ENCODE peak calls at places on chromosomes 11 and 22, in nine cellular contexts. P is NCI-H69; X is stimulated activated CD4-positive, alpha-beta T cell treated with anti-CD3 and anti-CD28 coated beads, Interleukin-1b, Interleukin-23, amount 100 ng/mL, for 1 hour; M is stimulated activated CD8-positive, alpha-beta memory T cell treated with anti-CD3 and anti-CD28 coated beads, Interleukin-15, amount 100 ng/mL, for 1 hour; U is activated T-helper 1 cell treated with anti-CD3 and anti-CD28 coated beads, Interleukin-12 subunit alpha, Interleukin-12 subunit beta, Interleukin-2, Interleukin-4 antibody, amounts not matched to agents 30 ng/mL and 10 ng/mL and 1 ng/mL, durations not matched to agents 14 hours and 24 hours and 36 hours; J is head of caudate nucleus; Y is activated CD4-positive, alpha-beta T cell treated with anti-CD3 and anti-CD28 coated beads, Interleukin-2, amount 50 U/mL, for 48 hours; G is C1 segment of cervical spinal cord; H is NCI-H2081. K is an unnamed sample.

GRCh38 chr11:19679952-19680823 is 32.4 kb upstream of the NAV2 start:
- DNase-seq in U (no peak), Y (no peak), G (peak), P (peak), H (no peak), M (no peak), J (peak), X (no peak), K (no peak)

GRCh38 chr11:67054851-67055523 is 1.7 kb upstream of the RHOD start:
- DNase-seq in J (peak), G (no peak), M (no peak), Y (peak), H (peak), U (no peak), X (no peak), P (peak), K (no peak)

GRCh38 chr11:113773092-113773415 is 438 bp downstream of the ZW10 start:
- DNase-seq in H (no peak), G (no peak), J (no peak), X (no peak), Y (no peak), M (no peak), P (peak), U (no peak), K (peak)

GRCh38 chr11:19426022-19426718 is 185.4 kb upstream of the E2F8 start:
- DNase-seq in U (no peak), X (no peak), H (no peak), G (no peak), J (no peak), P (no peak), M (no peak), Y (no peak), K (no peak)

GRCh38 chr22:49900441-49901230 is 17.6 kb downstream of the ALG12 start:
- DNase-seq in G (no peak), M (no peak), P (no peak), U (no peak), X (no peak), J (no peak), Y (no peak), H (no peak), K (no peak)

GRCh38 chr11:60469723-60470122 is 14.1 kb downstream of the MS4A1 start:
- DNase-seq in G (no peak), P (no peak), J (no peak), Y (no peak), H (no peak), M (no peak), U (no peak), X (no peak), K (no peak)

GRCh38 chr11:57336111-57336666 is 497 bp upstream of the SSRP1 start:
- DNase-seq in M (no peak), J (no peak), P (peak), Y (peak), H (no peak), X (no peak), G (no peak), U (no peak), K (no peak)

GRCh38 chr22:29626497-29627195 is 23.2 kb downstream of the NF2 start:
- DNase-seq in G (no peak), M (no peak), U (no peak), Y (no peak), P (no peak), J (no peak), H (no peak), X (no peak), K (no peak)

GRCh38 chr22:49922484-49922883 is 4.0 kb downstream of the CRELD2 start:
- DNase-seq in U (no peak), J (no peak), M (no peak), H (no peak), X (no peak), Y (no peak), P (no peak), G (no peak), K (no peak)

GRCh38 chr22:17712441-17712840 is 61.8 kb downstream of the BID start:
- DNase-seq in H (no peak), Y (no peak), X (no peak), M (no peak), G (no peak), P (no peak), J (no peak), U (no peak), K (no peak)

K was measured in nucleus accumbens.